ENCODE peak calls at places on chromosomes 13 and 19, in four cellular contexts. T is fibroblast of lung, R is IMR-90, K is thoracic aorta. G is an unnamed sample. For H3K9me3, the result is how much of the 10 kb centered on the place peaks cover.

GRCh38 chr19:903266-903797 is 9.7 kb downstream of the R3HDM4 start:
- DNase-seq in R (peak), T (peak), K (no peak), G (no peak)

GRCh38 chr13:41511827-41512226 is 54.5 kb downstream of the RGCC start:
- DNase-seq in T (no peak), R (no peak), K (no peak), G (no peak)

GRCh38 chr13:109647046-109647445 is 139.3 kb downstream of the IRS2 start:
- DNase-seq in K (no peak), R (no peak), T (no peak), G (no peak)

GRCh38 chr19:18532208-18532890 is 10.5 kb upstream of the ELL start:
- DNase-seq in T (no peak), K (no peak), R (no peak), G (no peak)

GRCh38 chr19:41553804-41554203 is 22.2 kb upstream of the CEACAM21 start:
- DNase-seq in K (no peak), R (no peak), T (no peak), G (no peak)

GRCh38 chr13:32903720-32904119 is 112.5 kb upstream of the KL start:
- DNase-seq in K (no peak), T (no peak), R (no peak), G (no peak)

GRCh38 chr19:11187409-11187808 is 9.9 kb downstream of the KANK2 start:
- DNase-seq in R (no peak), T (no peak), K (no peak), G (no peak)

GRCh38 chr19:5250127-5250659 is 90.4 kb downstream of the PTPRS start:
- DNase-seq in R (no peak), K (peak), T (no peak), G (no peak)

GRCh38 chr19:2775556-2776430 is 7.3 kb downstream of the SGTA start:
- DNase-seq in R (peak), T (peak), K (no peak), G (peak)

GRCh38 chr19:27753622-27754021 is 1459.3 kb downstream of the UQCRFS1 start:
- DNase-seq in R (no peak), T (no peak), K (no peak), G (no peak)

GRCh38 chr13:92158335-92158734 is 759.9 kb downstream of the GPC5 start:
- DNase-seq in R (peak), K (no peak), T (peak), G (no peak)

GRCh38 chr19:6736917-6737283 is 480 bp downstream of the GPR108 start:
- DNase-seq in R (no peak), T (no peak), K (no peak), G (no peak)

GRCh38 chr13:45713721-45714120 is 11.6 kb downstream of the CBY2 start:
- DNase-seq in K (no peak), R (no peak), T (no peak), G (no peak)

GRCh38 chr13:73741742-73742141 is 392.5 kb downstream of the KLF12 start:
- DNase-seq in R (no peak), T (no peak), K (no peak), G (no peak)

GRCh38 chr19:21045028-21045427 is 24.6 kb downstream of the ZNF430 start:
- DNase-seq in K (no peak), R (no peak), T (no peak), G (no peak)
- H3K9me3 ChIP-seq in K (under half), R (under half), T (under half), G (half or more)

DNA sequence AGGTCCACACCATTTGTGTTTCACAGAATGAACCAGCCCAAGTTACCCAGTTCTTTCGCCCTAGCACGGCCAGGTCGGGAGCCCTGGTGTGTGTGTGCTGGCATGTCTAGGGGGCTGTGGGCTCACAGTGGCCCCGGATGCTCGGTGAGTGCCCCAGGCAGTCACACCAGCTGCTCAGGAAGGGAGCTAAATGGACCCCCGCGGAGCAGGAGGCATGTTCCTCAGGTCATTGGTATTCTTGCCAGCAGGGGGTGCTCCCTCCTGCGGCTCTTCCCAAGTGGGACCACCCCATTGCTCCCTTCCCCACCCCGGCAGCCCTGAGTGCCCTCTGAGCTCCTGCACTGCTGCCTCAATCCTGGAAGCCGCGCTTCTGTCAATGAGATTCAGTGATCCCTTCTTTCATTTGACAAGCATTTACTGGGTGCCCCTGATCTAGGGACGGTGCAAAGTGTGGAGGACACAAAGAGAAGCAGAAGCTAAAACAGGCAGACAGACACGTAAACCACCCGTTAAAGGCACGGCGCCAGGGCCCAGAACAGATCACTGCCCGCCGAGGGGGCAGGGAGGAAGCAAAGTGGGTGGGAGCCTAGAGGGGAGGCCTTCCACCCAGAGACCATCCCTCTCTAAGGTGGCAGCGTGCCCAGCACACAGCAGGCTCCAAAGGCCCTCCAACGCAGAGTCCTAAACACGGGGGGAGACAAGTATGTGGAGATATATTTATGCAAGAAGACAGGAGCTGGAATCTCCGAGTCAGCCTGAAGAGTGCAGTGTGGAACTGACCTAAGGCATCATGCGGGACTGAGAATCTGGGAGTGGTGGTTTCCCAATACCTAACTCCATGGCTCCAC is 5.2 kb upstream of the ADPRHL1 start:
- DNase-seq in R (peak), T (peak), K (no peak), G (no peak)
- TF ChIP-seq CTCF in R (peak), T (peak), K (no peak), G (peak)

DNA sequence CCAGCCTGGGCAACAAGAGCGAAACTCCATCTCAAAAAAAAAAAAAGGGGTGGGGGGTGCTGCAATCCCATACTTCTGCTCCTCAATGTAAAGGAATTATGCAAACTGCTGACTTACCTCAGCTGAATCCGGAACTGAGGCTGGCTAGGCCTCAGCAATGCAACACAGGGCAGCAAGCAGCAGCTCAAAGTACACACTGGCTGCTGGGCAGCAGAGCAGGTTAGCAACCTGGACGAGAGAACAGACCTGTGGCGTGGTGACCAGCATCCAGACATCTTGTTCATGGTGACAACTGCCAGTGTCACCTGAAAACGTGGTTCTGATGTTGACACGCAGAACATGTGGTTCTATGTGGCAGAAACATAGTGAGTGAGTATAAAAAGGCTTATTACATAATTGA is 28.1 kb downstream of the ZNF14 start:
- DNase-seq in R (no peak), K (no peak), T (no peak), G (no peak)
- H3K9me3 ChIP-seq in R (half or more), K (half or more), T (under half), G (half or more)

DNA sequence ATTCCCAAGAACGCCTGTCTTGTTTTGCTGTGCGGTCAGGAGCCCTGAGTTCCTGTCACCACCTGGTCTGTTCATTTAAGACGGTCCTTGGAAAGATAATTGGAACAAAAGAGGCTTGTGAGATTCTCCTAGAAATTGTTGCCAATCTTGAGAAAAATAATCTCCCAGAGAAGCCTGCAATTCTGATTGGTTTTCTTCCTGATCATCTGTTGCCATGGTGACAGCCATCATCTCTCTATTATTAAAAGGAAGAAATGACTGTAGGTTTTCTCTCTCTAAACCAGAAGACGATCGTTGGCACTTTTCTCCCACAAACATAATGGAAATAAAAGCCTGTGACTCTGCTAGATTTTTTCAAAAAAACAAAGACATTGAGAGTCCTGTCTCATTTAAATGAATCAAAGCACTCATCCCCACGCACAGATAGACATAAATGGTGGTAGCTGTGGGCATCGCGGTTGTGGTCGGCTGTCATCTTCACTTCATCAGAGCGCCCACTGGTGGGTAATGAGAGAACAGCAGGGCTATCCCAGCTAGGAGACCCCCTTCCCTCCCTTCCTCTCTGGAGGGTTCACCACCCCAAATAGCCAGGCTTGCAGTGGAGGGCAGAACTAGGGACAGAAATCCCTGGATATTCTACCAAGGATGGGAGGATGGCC is 21.7 kb upstream of the CALM3 start:
- DNase-seq in K (no peak), R (no peak), T (no peak), G (peak)
- TF ChIP-seq CTCF in K (peak), R (peak), T (peak), G (no peak)

GRCh38 chr19:40033989-40034560 is 22.0 kb downstream of the ZNF780B start:
- DNase-seq in T (no peak), K (no peak), R (no peak), G (no peak)

GRCh38 chr19:40035996-40036395 is 20.0 kb downstream of the ZNF780B start:
- DNase-seq in K (no peak), R (peak), T (peak), G (no peak)
- H3K9me3 ChIP-seq in K (half or more), R (half or more), T (under half), G (half or more)

DNA sequence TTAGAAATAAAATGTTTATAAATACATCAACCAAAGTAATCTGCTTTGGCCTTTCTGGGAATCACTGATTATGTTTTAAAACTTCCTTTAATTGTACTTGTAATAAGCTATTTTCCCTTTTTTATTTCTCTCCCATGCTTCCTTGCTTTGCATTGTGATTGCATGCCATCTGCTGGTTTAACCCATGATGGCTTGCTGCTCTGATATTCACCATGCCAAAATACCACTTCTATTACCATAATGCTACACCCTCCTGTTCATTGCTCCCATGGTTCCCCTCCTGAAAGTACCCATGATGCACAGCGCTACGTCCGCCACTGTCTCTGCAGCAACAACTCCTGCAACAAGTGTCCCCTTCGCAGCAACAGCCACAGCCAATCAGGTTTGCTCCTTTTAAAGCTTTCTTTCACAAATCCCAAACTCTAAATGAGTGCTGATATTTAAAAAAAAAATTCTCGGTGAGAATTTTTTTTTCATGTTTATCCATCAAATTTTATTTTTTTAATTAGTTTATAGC is 67.7 kb upstream of the RAP2A start:
- DNase-seq in K (no peak), R (no peak), T (peak), G (no peak)
- TF ChIP-seq CTCF in K (no peak), R (peak), T (no peak), G (no peak)

DNA sequence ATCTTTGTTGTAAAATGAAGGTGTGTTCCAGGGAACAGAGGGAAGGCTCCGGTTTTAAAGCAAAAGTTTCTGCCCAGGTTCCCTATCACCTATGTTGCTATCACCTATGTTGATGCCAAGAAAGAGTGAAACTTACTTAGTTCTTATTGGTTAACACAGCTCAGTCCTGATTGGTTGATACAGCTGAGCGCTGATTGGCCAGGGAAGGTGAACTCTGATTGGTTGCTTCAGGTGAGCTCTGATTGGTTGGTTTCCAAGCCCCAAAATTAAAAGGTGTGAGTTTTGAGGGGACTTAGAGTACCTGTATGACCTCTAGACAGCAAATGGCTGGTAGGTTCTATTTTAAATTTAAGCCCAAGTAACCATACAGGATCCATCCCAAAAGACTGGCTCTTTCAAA is 42.2 kb downstream of the FPR3 start:
- DNase-seq in K (no peak), R (no peak), T (no peak), G (no peak)
- H3K9me3 ChIP-seq in K (under half), R (under half), T (under half), G (under half)

GRCh38 chr19:38033658-38034150 is 126.7 kb downstream of the SIPA1L3 start:
- DNase-seq in R (no peak), T (no peak), K (no peak), G (no peak)
- TF ChIP-seq CTCF in R (no peak), T (no peak), K (no peak), G (no peak)

DNA sequence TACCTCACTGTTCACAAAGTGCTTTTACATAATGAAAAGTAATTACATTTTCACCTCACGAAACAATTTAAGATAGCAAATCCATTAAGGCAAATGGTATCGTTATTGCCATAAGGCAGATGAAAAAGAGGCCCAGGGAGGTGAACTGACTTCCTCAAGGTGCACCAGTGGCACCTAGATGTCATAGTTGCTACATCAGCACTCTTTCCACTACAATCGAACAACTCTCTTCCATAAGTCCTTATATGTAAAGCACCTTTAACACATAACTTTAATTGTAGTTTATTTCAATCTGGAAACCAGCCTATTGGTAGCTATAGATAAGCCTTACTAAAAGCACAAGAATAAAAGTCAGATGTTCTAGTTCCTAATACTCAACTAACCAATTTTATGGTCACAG is 35.1 kb downstream of the XPO4 start:
- DNase-seq in T (no peak), K (no peak), R (no peak), G (no peak)
- H3K9me3 ChIP-seq in T (under half), K (under half), R (under half), G (under half)

DNA sequence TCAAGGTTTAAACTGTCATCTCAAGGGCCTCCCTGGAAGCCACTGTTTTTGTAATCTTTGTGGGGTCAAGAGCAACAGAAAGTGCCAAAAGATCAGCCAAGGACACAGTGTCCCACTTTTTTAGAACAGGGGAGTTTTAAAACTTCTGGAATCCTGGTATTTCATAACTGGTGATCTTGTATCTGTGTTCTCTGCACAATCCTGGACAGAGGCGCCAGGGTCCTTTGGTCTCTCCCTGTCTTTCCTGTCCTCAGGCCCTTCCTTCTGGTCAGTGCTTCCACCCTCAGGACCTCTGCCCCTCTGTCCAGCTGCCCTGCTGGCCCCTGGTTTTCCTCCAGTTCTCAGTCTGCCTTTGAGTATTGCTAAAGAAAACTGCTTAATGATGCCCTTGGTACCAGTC is 47.3 kb downstream of the WASF3 start:
- DNase-seq in K (no peak), T (no peak), R (no peak), G (no peak)
- TF ChIP-seq CTCF in K (no peak), T (no peak), R (no peak), G (no peak)

G was measured in CD4-positive, alpha-beta T cell.